ENCODE peak calls at places on chromosomes 6 and 20, in ten cellular contexts. One of them, this sample, is unnamed.

GRCh38 chr20:26208296-26209091 is 511.8 kb upstream of the ZNF337 start:
- DNase-seq in iris pigment epithelial cell: no peak
- DNase-seq in glomerular endothelial cell: no peak
- DNase-seq in epithelial cell of esophagus: peak; percentile 1
- DNase-seq in DMS153: no peak
- DNase-seq in AG04450: no peak
- DNase-seq in left ventricle myocardium superior: no peak
- DNase-seq in stimulated activated CD8-positive, alpha-beta memory T cell treated with anti-CD3 and anti-CD28 coated beads, Interleukin-12 subunit alpha, Interleukin-12 subunit beta, amount 100 ng/mL, for 4 hours: peak; percentile 3
- DNase-seq in PC-9: no peak
- DNase-seq in uterus: no peak
- DNase-seq in this sample: no peak

GRCh38 chr6:33730611-33731010 is 16.1 kb downstream of the IP6K3 start:
- DNase-seq in iris pigment epithelial cell: no peak
- DNase-seq in glomerular endothelial cell: no peak
- DNase-seq in epithelial cell of esophagus: no peak
- DNase-seq in DMS153: no peak
- DNase-seq in AG04450: no peak
- DNase-seq in left ventricle myocardium superior: no peak
- DNase-seq in stimulated activated CD8-positive, alpha-beta memory T cell treated with anti-CD3 and anti-CD28 coated beads, Interleukin-12 subunit alpha, Interleukin-12 subunit beta, amount 100 ng/mL, for 4 hours: no peak
- DNase-seq in PC-9: no peak
- DNase-seq in uterus: no peak
- DNase-seq in this sample: no peak

GRCh38 chr20:40848530-40848929 is 159.5 kb upstream of the MAFB start:
- DNase-seq in iris pigment epithelial cell: no peak
- DNase-seq in glomerular endothelial cell: no peak
- DNase-seq in epithelial cell of esophagus: no peak
- DNase-seq in DMS153: no peak
- DNase-seq in AG04450: no peak
- DNase-seq in left ventricle myocardium superior: no peak
- DNase-seq in stimulated activated CD8-positive, alpha-beta memory T cell treated with anti-CD3 and anti-CD28 coated beads, Interleukin-12 subunit alpha, Interleukin-12 subunit beta, amount 100 ng/mL, for 4 hours: no peak
- DNase-seq in PC-9: no peak
- DNase-seq in uterus: no peak
- DNase-seq in this sample: no peak

GRCh38 chr20:23047001-23047737 is 2.3 kb downstream of the THBD start:
- DNase-seq in iris pigment epithelial cell: no peak
- DNase-seq in glomerular endothelial cell: no peak
- DNase-seq in epithelial cell of esophagus: peak; percentile 64
- DNase-seq in DMS153: no peak
- DNase-seq in AG04450: no peak
- DNase-seq in left ventricle myocardium superior: no peak
- DNase-seq in stimulated activated CD8-positive, alpha-beta memory T cell treated with anti-CD3 and anti-CD28 coated beads, Interleukin-12 subunit alpha, Interleukin-12 subunit beta, amount 100 ng/mL, for 4 hours: no peak
- DNase-seq in PC-9: peak; percentile 62
- DNase-seq in uterus: no peak
- DNase-seq in this sample: no peak

GRCh38 chr20:50203951-50204937 is 13.6 kb downstream of the CEBPB start:
- DNase-seq in iris pigment epithelial cell: no peak
- DNase-seq in glomerular endothelial cell: no peak
- DNase-seq in epithelial cell of esophagus: no peak
- DNase-seq in DMS153: no peak
- DNase-seq in AG04450: no peak
- DNase-seq in left ventricle myocardium superior: no peak
- DNase-seq in stimulated activated CD8-positive, alpha-beta memory T cell treated with anti-CD3 and anti-CD28 coated beads, Interleukin-12 subunit alpha, Interleukin-12 subunit beta, amount 100 ng/mL, for 4 hours: no peak
- DNase-seq in PC-9: peak; percentile 30
- DNase-seq in uterus: no peak
- DNase-seq in this sample: no peak

GRCh38 chr20:63013207-63013606 is 6.4 kb upstream of the BHLHE23 start:
- DNase-seq in iris pigment epithelial cell: no peak
- DNase-seq in glomerular endothelial cell: no peak
- DNase-seq in epithelial cell of esophagus: no peak
- DNase-seq in DMS153: no peak
- DNase-seq in AG04450: no peak
- DNase-seq in left ventricle myocardium superior: no peak
- DNase-seq in stimulated activated CD8-positive, alpha-beta memory T cell treated with anti-CD3 and anti-CD28 coated beads, Interleukin-12 subunit alpha, Interleukin-12 subunit beta, amount 100 ng/mL, for 4 hours: no peak
- DNase-seq in PC-9: no peak
- DNase-seq in uterus: no peak
- DNase-seq in this sample: no peak

GRCh38 chr6:38413097-38413800 is 226.5 kb downstream of the BTBD9 start:
- DNase-seq in iris pigment epithelial cell: no peak
- DNase-seq in glomerular endothelial cell: no peak
- DNase-seq in epithelial cell of esophagus: no peak
- DNase-seq in DMS153: no peak
- DNase-seq in AG04450: no peak
- DNase-seq in left ventricle myocardium superior: peak; percentile 35
- DNase-seq in stimulated activated CD8-positive, alpha-beta memory T cell treated with anti-CD3 and anti-CD28 coated beads, Interleukin-12 subunit alpha, Interleukin-12 subunit beta, amount 100 ng/mL, for 4 hours: no peak
- DNase-seq in PC-9: no peak
- DNase-seq in uterus: peak; percentile 56
- DNase-seq in this sample: no peak

GRCh38 chr6:32819729-32820128 is 2.9 kb upstream of the HLA-DOB start:
- DNase-seq in iris pigment epithelial cell: peak; percentile 80
- DNase-seq in glomerular endothelial cell: no peak
- DNase-seq in epithelial cell of esophagus: peak; percentile 98
- DNase-seq in DMS153: no peak
- DNase-seq in AG04450: no peak
- DNase-seq in left ventricle myocardium superior: no peak
- DNase-seq in stimulated activated CD8-positive, alpha-beta memory T cell treated with anti-CD3 and anti-CD28 coated beads, Interleukin-12 subunit alpha, Interleukin-12 subunit beta, amount 100 ng/mL, for 4 hours: no peak
- DNase-seq in PC-9: peak; percentile 85
- DNase-seq in uterus: no peak
- DNase-seq in this sample: no peak

GRCh38 chr6:142902636-142903053 is 42.3 kb downstream of the HIVEP2 start:
- DNase-seq in iris pigment epithelial cell: peak; percentile 99
- DNase-seq in glomerular endothelial cell: no peak
- DNase-seq in epithelial cell of esophagus: peak; percentile 92
- DNase-seq in DMS153: peak; percentile 60
- DNase-seq in AG04450: peak; percentile 96
- DNase-seq in left ventricle myocardium superior: peak; percentile 74
- DNase-seq in stimulated activated CD8-positive, alpha-beta memory T cell treated with anti-CD3 and anti-CD28 coated beads, Interleukin-12 subunit alpha, Interleukin-12 subunit beta, amount 100 ng/mL, for 4 hours: peak; percentile 59
- DNase-seq in PC-9: peak; percentile 91
- DNase-seq in uterus: no peak
- DNase-seq in this sample: peak; percentile 85

GRCh38 chr6:32944265-32944664 is 3.4 kb upstream of the HLA-DMB start:
- DNase-seq in iris pigment epithelial cell: no peak
- DNase-seq in glomerular endothelial cell: no peak
- DNase-seq in epithelial cell of esophagus: no peak
- DNase-seq in DMS153: no peak
- DNase-seq in AG04450: no peak
- DNase-seq in left ventricle myocardium superior: peak; percentile 35
- DNase-seq in stimulated activated CD8-positive, alpha-beta memory T cell treated with anti-CD3 and anti-CD28 coated beads, Interleukin-12 subunit alpha, Interleukin-12 subunit beta, amount 100 ng/mL, for 4 hours: no peak
- DNase-seq in PC-9: no peak
- DNase-seq in uterus: no peak
- DNase-seq in this sample: no peak

GRCh38 chr20:62822788-62823651 is 6.2 kb downstream of the COL9A3 start:
- DNase-seq in iris pigment epithelial cell: no peak
- DNase-seq in glomerular endothelial cell: no peak
- DNase-seq in epithelial cell of esophagus: peak; percentile 57
- DNase-seq in DMS153: peak; percentile 72
- DNase-seq in AG04450: no peak
- DNase-seq in left ventricle myocardium superior: no peak
- DNase-seq in stimulated activated CD8-positive, alpha-beta memory T cell treated with anti-CD3 and anti-CD28 coated beads, Interleukin-12 subunit alpha, Interleukin-12 subunit beta, amount 100 ng/mL, for 4 hours: no peak
- DNase-seq in PC-9: peak; percentile 87
- DNase-seq in uterus: no peak
- DNase-seq in this sample: no peak

GRCh38 chr6:31083742-31084354 is 28.5 kb downstream of the C6orf15 start:
- DNase-seq in iris pigment epithelial cell: peak; percentile 91
- DNase-seq in glomerular endothelial cell: no peak
- DNase-seq in epithelial cell of esophagus: peak; percentile 48
- DNase-seq in DMS153: peak; percentile 18
- DNase-seq in AG04450: peak; percentile 61
- DNase-seq in left ventricle myocardium superior: no peak
- DNase-seq in stimulated activated CD8-positive, alpha-beta memory T cell treated with anti-CD3 and anti-CD28 coated beads, Interleukin-12 subunit alpha, Interleukin-12 subunit beta, amount 100 ng/mL, for 4 hours: no peak
- DNase-seq in PC-9: no peak
- DNase-seq in uterus: no peak
- DNase-seq in this sample: peak; percentile 56

This sample was measured in heart left ventricle.